ENCODE peak calls at places on chromosome 3, in four cellular contexts. One of them, this sample, is unnamed.
A peak's percentile ranks its signal among the peaks of the same experiment; 100 is the strongest.

GRCh38 chr3:25783661-25784512 is 644 bp upstream of the NGLY1 start:
- DNase-seq in breast epithelium: peak; percentile 21
- DNase-seq in hepatocyte: peak; percentile 60
- DNase-seq in PC-3: peak; percentile 31
- DNase-seq in this sample: peak; percentile 37

GRCh38 chr3:172467170-172467824 is 19.0 kb upstream of the GHSR start:
- DNase-seq in PC-3: peak; percentile 53
- DNase-seq in breast epithelium: no peak
- DNase-seq in hepatocyte: peak; percentile 44
- DNase-seq in this sample: no peak

GRCh38 chr3:4812509-4812908 is 166.7 kb upstream of the BHLHE40 start:
- DNase-seq in PC-3: no peak
- DNase-seq in hepatocyte: no peak
- DNase-seq in breast epithelium: no peak
- DNase-seq in this sample: no peak

GRCh38 chr3:155075200-155075599 is 4.9 kb upstream of the MME start:
- DNase-seq in hepatocyte: no peak
- DNase-seq in PC-3: no peak
- DNase-seq in breast epithelium: no peak
- DNase-seq in this sample: no peak

GRCh38 chr3:129611812-129612349 is 5.4 kb upstream of the PLXND1 start:
- DNase-seq in PC-3: no peak
- DNase-seq in hepatocyte: no peak
- DNase-seq in breast epithelium: no peak
- DNase-seq in this sample: no peak

GRCh38 chr3:106510206-106510605 is 641.4 kb upstream of the CBLB start:
- DNase-seq in hepatocyte: no peak
- DNase-seq in breast epithelium: no peak
- DNase-seq in PC-3: peak; percentile 34
- DNase-seq in this sample: no peak

GRCh38 chr3:17640466-17640865 is 102.0 kb downstream of the TBC1D5 start:
- DNase-seq in breast epithelium: no peak
- DNase-seq in hepatocyte: no peak
- DNase-seq in PC-3: peak; percentile 26
- DNase-seq in this sample: no peak

GRCh38 chr3:119575507-119575906 is 3.8 kb upstream of the ADPRH start:
- DNase-seq in breast epithelium: no peak
- DNase-seq in PC-3: peak; percentile 32
- DNase-seq in hepatocyte: no peak
- DNase-seq in this sample: no peak

GRCh38 chr3:196232154-196232881 is 16.0 kb downstream of the SLC51A start:
- DNase-seq in PC-3: no peak
- DNase-seq in hepatocyte: no peak
- DNase-seq in breast epithelium: no peak
- DNase-seq in this sample: no peak

GRCh38 chr3:121488628-121489027 is 57.2 kb downstream of the POLQ start:
- DNase-seq in PC-3: peak; percentile 24
- DNase-seq in breast epithelium: no peak
- DNase-seq in hepatocyte: peak; percentile 8
- DNase-seq in this sample: no peak

GRCh38 chr3:139846729-139847128 is 88.3 kb upstream of the CLSTN2 start:
- DNase-seq in breast epithelium: no peak
- DNase-seq in hepatocyte: no peak
- DNase-seq in PC-3: no peak
- DNase-seq in this sample: no peak

GRCh38 chr3:11678735-11679134 is 35.0 kb upstream of the VGLL4 start:
- DNase-seq in breast epithelium: no peak
- DNase-seq in PC-3: no peak
- DNase-seq in hepatocyte: no peak
- DNase-seq in this sample: no peak

GRCh38 chr3:60770532-60770931 is 480.7 kb downstream of the FHIT start:
- DNase-seq in PC-3: peak; percentile 83
- DNase-seq in breast epithelium: peak; percentile 40
- DNase-seq in hepatocyte: no peak
- DNase-seq in this sample: no peak

GRCh38 chr3:52026016-52026415 is 30.3 kb upstream of the RPL29 start:
- DNase-seq in breast epithelium: no peak
- DNase-seq in hepatocyte: no peak
- DNase-seq in PC-3: no peak
- DNase-seq in this sample: no peak

GRCh38 chr3:169542347-169542751 is 121.2 kb downstream of the MECOM start:
- DNase-seq in PC-3: no peak
- DNase-seq in breast epithelium: no peak
- DNase-seq in hepatocyte: no peak
- DNase-seq in this sample: no peak

GRCh38 chr3:64496786-64497560 is 190.8 kb downstream of the ADAMTS9 start:
- DNase-seq in breast epithelium: no peak
- DNase-seq in hepatocyte: no peak
- DNase-seq in PC-3: no peak
- DNase-seq in this sample: no peak

GRCh38 chr3:38118421-38119247 is 18.3 kb downstream of the ACAA1 start:
- DNase-seq in breast epithelium: no peak
- DNase-seq in PC-3: no peak
- DNase-seq in hepatocyte: no peak
- DNase-seq in this sample: no peak

GRCh38 chr3:143121240-143122088 is 1.9 kb downstream of the CHST2 start:
- DNase-seq in PC-3: peak; percentile 44
- DNase-seq in hepatocyte: no peak
- DNase-seq in breast epithelium: no peak
- DNase-seq in this sample: no peak

GRCh38 chr3:188152660-188153497 is 1.1 kb upstream of the LPP start:
- DNase-seq in hepatocyte: peak; percentile 78
- DNase-seq in breast epithelium: peak; percentile 68
- DNase-seq in PC-3: peak; percentile 81
- DNase-seq in this sample: no peak

GRCh38 chr3:61628636-61629035 is 67.3 kb downstream of the PTPRG start:
- DNase-seq in hepatocyte: no peak
- DNase-seq in PC-3: no peak
- DNase-seq in breast epithelium: no peak
- DNase-seq in this sample: no peak

GRCh38 chr3:23372296-23372695 is 169.2 kb downstream of the UBE2E2 start:
- DNase-seq in hepatocyte: no peak
- DNase-seq in PC-3: no peak
- DNase-seq in breast epithelium: no peak
- DNase-seq in this sample: no peak

GRCh38 chr3:4688411-4688810 is 195.3 kb downstream of the ITPR1 start:
- DNase-seq in PC-3: no peak
- DNase-seq in hepatocyte: peak; percentile 35
- DNase-seq in breast epithelium: no peak
- DNase-seq in this sample: no peak

GRCh38 chr3:23312866-23313265 is 109.7 kb downstream of the UBE2E2 start:
- DNase-seq in hepatocyte: no peak
- DNase-seq in PC-3: no peak
- DNase-seq in breast epithelium: no peak
- DNase-seq in this sample: no peak

GRCh38 chr3:16596352-16597032 is 8.7 kb downstream of the DAZL start:
- DNase-seq in breast epithelium: no peak
- DNase-seq in hepatocyte: no peak
- DNase-seq in PC-3: no peak
- DNase-seq in this sample: no peak

GRCh38 chr3:156725706-156726105 is 51.3 kb downstream of the TIPARP start:
- DNase-seq in breast epithelium: no peak
- DNase-seq in PC-3: peak; percentile 13
- DNase-seq in hepatocyte: peak; percentile 39
- DNase-seq in this sample: no peak

GRCh38 chr3:178350763-178351162 is 185.5 kb upstream of the KCNMB2 start:
- DNase-seq in PC-3: no peak
- DNase-seq in breast epithelium: no peak
- DNase-seq in hepatocyte: no peak
- DNase-seq in this sample: no peak

GRCh38 chr3:195823998-195824397 is 12.3 kb upstream of the MUC4 start:
- DNase-seq in hepatocyte: no peak
- DNase-seq in PC-3: peak; percentile 69
- DNase-seq in breast epithelium: peak; percentile 55
- DNase-seq in this sample: no peak

GRCh38 chr3:55622116-55622515 is 135.0 kb upstream of the WNT5A start:
- DNase-seq in hepatocyte: no peak
- DNase-seq in breast epithelium: no peak
- DNase-seq in PC-3: peak; percentile 71
- DNase-seq in this sample: no peak

GRCh38 chr3:10533731-10534011 is 28.3 kb upstream of the ATP2B2 start:
- DNase-seq in PC-3: no peak
- DNase-seq in hepatocyte: no peak
- DNase-seq in breast epithelium: no peak
- DNase-seq in this sample: no peak

DNA sequence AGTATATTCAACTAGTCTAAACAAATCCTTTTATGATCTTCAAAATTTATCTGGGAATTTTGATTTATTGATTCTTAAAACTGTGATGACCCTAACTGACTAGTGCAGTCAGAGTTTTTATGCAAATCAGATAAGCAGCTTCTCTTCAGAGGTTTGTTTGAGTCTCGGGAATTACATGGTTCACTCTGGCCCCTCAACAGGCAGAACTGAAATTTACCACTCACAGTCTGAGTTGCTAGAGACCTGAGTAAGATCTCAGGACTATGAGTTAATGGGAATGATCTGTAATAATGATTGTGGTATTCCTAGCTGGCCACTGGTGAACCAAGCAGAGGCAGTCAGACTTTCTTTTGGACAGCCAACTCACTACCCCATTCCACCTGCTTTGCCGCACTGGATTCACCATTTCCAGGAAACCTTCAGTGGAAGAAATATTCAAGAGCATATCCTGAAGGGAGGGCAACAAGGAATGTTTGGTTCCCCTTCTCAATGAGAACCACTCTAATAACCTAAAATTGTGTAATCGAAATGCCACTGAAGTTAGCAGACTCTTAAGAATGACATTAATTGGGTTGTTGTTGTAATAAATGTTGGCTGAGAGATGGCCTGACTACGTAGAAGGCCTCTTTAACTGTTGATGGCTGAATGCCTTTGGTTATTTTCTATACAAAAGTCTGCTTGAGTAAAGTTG is 11.5 kb upstream of the DNAJC13 start:
- DNase-seq in PC-3: no peak
- DNase-seq in breast epithelium: no peak
- DNase-seq in hepatocyte: no peak
- DNase-seq in this sample: no peak
- H3K27ac ChIP-seq in PC-3: no peak overlapping the region
- H3K27ac ChIP-seq in breast epithelium: no peak overlapping the region
- H3K27ac ChIP-seq in hepatocyte: no peak overlapping the region
- H3K27ac ChIP-seq in this sample: no peak overlapping the region

DNA sequence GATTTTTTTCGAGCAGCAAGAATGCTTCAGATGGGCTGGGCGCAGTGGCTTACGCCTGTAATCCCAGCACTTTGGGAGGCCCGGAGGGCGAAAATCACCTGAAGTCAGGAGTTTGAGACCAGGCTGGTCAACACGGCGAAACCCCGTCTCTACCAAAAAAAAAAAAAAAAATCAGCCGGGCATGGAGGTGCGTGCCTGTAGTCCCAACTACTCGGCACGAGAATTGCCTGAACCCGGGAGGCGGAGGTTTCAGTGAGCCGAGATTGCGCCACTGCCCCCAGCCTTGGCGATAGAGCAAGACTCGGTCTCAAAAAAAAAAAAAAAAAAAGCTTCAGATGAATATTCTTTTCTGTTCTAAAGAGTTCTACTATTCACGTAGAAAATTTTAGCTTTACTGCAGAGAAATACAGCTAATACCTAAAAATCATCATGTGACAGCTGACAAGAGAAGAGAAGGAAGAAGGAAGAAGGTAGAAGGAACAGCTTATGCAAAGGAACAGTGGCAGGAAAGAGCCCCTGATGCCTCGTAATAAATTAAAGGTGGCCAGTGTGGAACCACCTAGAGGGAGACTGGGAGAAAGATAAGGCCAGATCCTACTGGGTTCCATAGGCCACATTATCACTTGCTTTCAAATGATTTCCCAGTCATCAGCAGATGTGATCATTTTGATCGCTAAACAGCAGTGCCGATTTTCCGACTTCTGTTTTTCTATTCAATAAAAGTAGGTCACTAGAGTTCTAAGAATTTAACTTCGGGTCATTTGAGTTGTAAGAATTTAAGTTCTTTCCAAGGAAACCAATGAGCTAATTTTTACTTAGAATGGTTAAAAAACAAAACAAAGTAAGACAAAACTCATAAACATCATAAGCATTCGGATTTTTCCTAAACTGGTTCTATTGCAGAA is 1.5 kb downstream of the CMTM6 start:
- DNase-seq in PC-3: no peak
- DNase-seq in breast epithelium: no peak
- DNase-seq in hepatocyte: no peak
- DNase-seq in this sample: no peak
- H3K27ac ChIP-seq in PC-3: no peak overlapping the region
- H3K27ac ChIP-seq in breast epithelium: peak overlapping the region; percentile 98
- H3K27ac ChIP-seq in hepatocyte: peak overlapping the region; percentile 97
- H3K27ac ChIP-seq in this sample: no peak overlapping the region

DNA sequence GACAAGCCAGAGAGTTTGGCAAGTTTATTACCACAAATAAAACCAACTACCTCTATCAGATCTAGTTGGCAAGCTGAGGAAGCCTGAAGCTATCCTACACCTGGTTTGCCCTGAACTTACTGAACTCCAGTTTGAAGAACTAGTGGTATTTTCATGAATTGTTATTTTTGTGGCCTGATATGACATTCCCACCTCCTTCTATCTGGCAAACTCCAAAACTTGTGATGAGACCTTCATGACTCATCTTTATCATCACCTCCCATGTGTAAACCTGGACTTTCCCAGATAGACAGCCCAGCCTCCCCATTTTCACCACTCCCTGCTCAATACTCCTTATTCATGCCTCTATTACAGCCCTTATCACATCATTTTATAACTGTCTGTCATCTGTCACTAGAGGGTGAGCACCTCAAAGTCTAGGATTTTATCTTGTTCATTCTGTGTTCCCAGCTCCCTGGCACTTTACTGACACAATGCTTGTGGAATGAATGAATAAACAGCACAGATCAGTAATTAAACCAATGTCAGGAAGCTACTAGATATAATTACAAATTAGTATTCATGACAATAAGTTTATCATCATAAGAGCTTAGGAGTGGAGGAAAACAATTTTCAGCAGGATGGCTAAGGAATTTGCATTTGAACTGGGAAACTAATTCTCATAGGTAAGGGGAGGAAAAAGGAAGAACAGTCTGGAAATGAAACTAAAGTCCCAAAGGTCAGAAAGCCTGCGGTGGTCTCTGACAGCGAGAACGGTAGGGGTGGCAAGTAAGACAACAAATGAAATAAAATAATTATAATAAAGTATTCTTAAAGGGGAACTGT is 13.2 kb upstream of the TRANK1 start:
- DNase-seq in PC-3: peak; percentile 84
- DNase-seq in breast epithelium: no peak
- DNase-seq in hepatocyte: peak; percentile 52
- DNase-seq in this sample: no peak
- H3K27ac ChIP-seq in PC-3: peak overlapping the region; percentile 77
- H3K27ac ChIP-seq in breast epithelium: no peak overlapping the region
- H3K27ac ChIP-seq in hepatocyte: peak overlapping the region; percentile 72
- H3K27ac ChIP-seq in this sample: no peak overlapping the region

GRCh38 chr3:45950686-45951600 is 7.7 kb downstream of the CXCR6 start:
- DNase-seq in PC-3: no peak
- DNase-seq in hepatocyte: no peak
- DNase-seq in breast epithelium: no peak
- DNase-seq in this sample: no peak

GRCh38 chr3:45948881-45949280 is 5.6 kb downstream of the CXCR6 start:
- DNase-seq in PC-3: no peak
- DNase-seq in breast epithelium: no peak
- DNase-seq in hepatocyte: no peak
- DNase-seq in this sample: no peak

GRCh38 chr3:45950131-45950530 is 6.9 kb downstream of the CXCR6 start:
- DNase-seq in hepatocyte: no peak
- DNase-seq in PC-3: no peak
- DNase-seq in breast epithelium: no peak
- DNase-seq in this sample: no peak

GRCh38 chr3:45948409-45948808 is 5.1 kb downstream of the CXCR6 start:
- DNase-seq in breast epithelium: no peak
- DNase-seq in PC-3: peak; percentile 11
- DNase-seq in hepatocyte: no peak
- DNase-seq in this sample: no peak

GRCh38 chr3:45949432-45949831 is 6.2 kb downstream of the CXCR6 start:
- DNase-seq in hepatocyte: no peak
- DNase-seq in breast epithelium: no peak
- DNase-seq in PC-3: no peak
- DNase-seq in this sample: no peak
- H3K27ac ChIP-seq in hepatocyte: no peak overlapping the region
- H3K27ac ChIP-seq in breast epithelium: peak overlapping the region; percentile 16
- H3K27ac ChIP-seq in PC-3: no peak overlapping the region
- H3K27ac ChIP-seq in this sample: no peak overlapping the region

This sample was measured in dorsolateral prefrontal cortex.